ENCODE peak calls at places on chromosomes 5 and 9, in four cellular contexts. C is fibroblast of the aortic adventitia, Z is cardiac muscle cell, D is Panc1. G is an unnamed sample.

GRCh38 chr5:50968296-50969206 is 302.1 kb downstream of the PARP8 start:
- DNase-seq in C (no peak), Z (no peak), D (no peak), G (no peak)

GRCh38 chr5:135343417-135343816 is 55.6 kb downstream of the MACROH2A1 start:
- DNase-seq in C (no peak), Z (no peak), D (no peak), G (no peak)

GRCh38 chr9:95004452-95005275 is 278.2 kb downstream of the AOPEP start:
- DNase-seq in C (no peak), Z (peak), D (no peak), G (no peak)

GRCh38 chr5:69105996-69106906 is 12.4 kb downstream of the SLC30A5 start:
- DNase-seq in C (no peak), Z (no peak), D (no peak), G (no peak)

GRCh38 chr5:2187687-2188086 is 305.0 kb upstream of the IRX4 start:
- DNase-seq in C (no peak), Z (no peak), D (no peak), G (no peak)

GRCh38 chr5:58069016-58069705 is 390.7 kb downstream of the PLK2 start:
- DNase-seq in C (no peak), Z (no peak), D (no peak), G (no peak)

GRCh38 chr9:14985419-14985818 is 75.2 kb upstream of the FREM1 start:
- DNase-seq in C (no peak), Z (no peak), D (no peak), G (no peak)

GRCh38 chr9:81083062-81083461 is 606.3 kb downstream of the TLE1 start:
- DNase-seq in C (no peak), Z (peak), D (no peak), G (peak)

GRCh38 chr5:57382665-57383064 is 99.9 kb downstream of the ACTBL2 start:
- DNase-seq in C (no peak), Z (no peak), D (no peak), G (peak)

GRCh38 chr9:123851851-123852250 is 78.1 kb downstream of the DENND1A start:
- DNase-seq in C (no peak), Z (no peak), D (no peak), G (no peak)

GRCh38 chr5:161846731-161847130 is 1.2 kb upstream of the GABRA1 start:
- DNase-seq in C (no peak), Z (peak), D (no peak), G (no peak)

GRCh38 chr5:65133473-65134110 is 348.1 kb downstream of the ADAMTS6 start:
- DNase-seq in C (no peak), Z (no peak), D (no peak), G (no peak)

GRCh38 chr5:37807015-37807414 is 32.8 kb downstream of the GDNF start:
- DNase-seq in C (no peak), Z (no peak), D (no peak), G (no peak)

GRCh38 chr5:136776022-136776927 is 410.9 kb upstream of the TRPC7 start:
- DNase-seq in C (peak), Z (no peak), D (no peak), G (peak)

GRCh38 chr5:3325811-3326568 is 269.6 kb upstream of the IRX1 start:
- DNase-seq in C (no peak), Z (no peak), D (no peak), G (no peak)

GRCh38 chr5:115386657-115387056 is 90.2 kb upstream of the CCDC112 start:
- DNase-seq in C (no peak), Z (no peak), D (no peak), G (no peak)

GRCh38 chr5:119078870-119079269 is 8.0 kb downstream of the DMXL1 start:
- DNase-seq in C (peak), Z (no peak), D (no peak), G (peak)

GRCh38 chr5:39560730-39561129 is 135.9 kb upstream of the DAB2 start:
- DNase-seq in C (no peak), Z (no peak), D (no peak), G (no peak)

GRCh38 chr5:80150731-80151130 is 105.1 kb downstream of the SERINC5 start:
- DNase-seq in C (no peak), Z (no peak), D (no peak), G (no peak)

GRCh38 chr9:128344931-128345605 is 4.7 kb downstream of the SLC27A4 start:
- DNase-seq in C (no peak), Z (no peak), D (no peak), G (no peak)

GRCh38 chr5:169754737-169755136 is 117.7 kb downstream of the DOCK2 start:
- DNase-seq in C (no peak), Z (no peak), D (no peak), G (no peak)

GRCh38 chr9:106441283-106441682 is 421.7 kb upstream of the ZNF462 start:
- DNase-seq in C (no peak), Z (no peak), D (no peak), G (no peak)

GRCh38 chr5:13990896-13991295 is 46.4 kb upstream of the DNAH5 start:
- DNase-seq in C (no peak), Z (no peak), D (no peak), G (no peak)

GRCh38 chr9:136645903-136646754 is 16.6 kb upstream of the EGFL7 start:
- DNase-seq in C (no peak), Z (no peak), D (no peak), G (peak)

GRCh38 chr5:53089481-53089976 is 20.0 kb downstream of the MOCS2 start:
- DNase-seq in C (peak), Z (no peak), D (no peak), G (no peak)

GRCh38 chr5:127338501-127338900 is 47.9 kb downstream of the MEGF10 start:
- DNase-seq in C (no peak), Z (no peak), D (no peak), G (no peak)

GRCh38 chr9:112239284-112239683 is 64.2 kb upstream of the SUSD1 start:
- DNase-seq in C (no peak), Z (no peak), D (no peak), G (no peak)

GRCh38 chr9:114428466-114428865 is 40.7 kb upstream of the AKNA start:
- DNase-seq in C (no peak), Z (no peak), D (no peak), G (no peak)

GRCh38 chr9:32292611-32293010 is 91.8 kb upstream of the ACO1 start:
- DNase-seq in C (no peak), Z (no peak), D (no peak), G (no peak)

GRCh38 chr5:43676083-43676840 is 73.3 kb downstream of the NNT start:
- DNase-seq in C (no peak), Z (no peak), D (no peak), G (peak)

GRCh38 chr5:91562922-91563321 is 179.8 kb upstream of the ARRDC3 start:
- DNase-seq in C (no peak), Z (no peak), D (no peak), G (no peak)

GRCh38 chr5:43997647-43998251 is 391.5 kb downstream of the FGF10 start:
- DNase-seq in C (peak), Z (no peak), D (peak), G (no peak)

GRCh38 chr9:109780453-109781033 is 545 bp downstream of the PALM2AKAP2 start:
- DNase-seq in C (peak), Z (peak), D (no peak), G (peak)

GRCh38 chr5:114839360-114839759 is 330.3 kb downstream of the TRIM36 start:
- DNase-seq in C (no peak), Z (no peak), D (no peak), G (no peak)

GRCh38 chr9:98673681-98674080 is 35.1 kb downstream of the GABBR2 start:
- DNase-seq in C (no peak), Z (no peak), D (no peak), G (no peak)

GRCh38 chr9:98678244-98678842 is 30.4 kb downstream of the GABBR2 start:
- DNase-seq in C (no peak), Z (peak), D (no peak), G (peak)
- TF ChIP-seq CTCF in C (peak), Z (peak), D (peak), G (peak)

GRCh38 chr5:172768573-172769323 is 2.2 kb downstream of the DUSP1 start:
- DNase-seq in C (peak), Z (no peak), D (peak), G (peak)

GRCh38 chr5:172770374-172770674 is 671 bp downstream of the DUSP1 start:
- DNase-seq in C (no peak), Z (no peak), D (no peak), G (no peak)

GRCh38 chr5:172769598-172770373 is 1.2 kb downstream of the DUSP1 start:
- DNase-seq in C (peak), Z (peak), D (no peak), G (peak)

GRCh38 chr5:172768098-172768572 is 2.9 kb downstream of the DUSP1 start:
- DNase-seq in C (no peak), Z (no peak), D (no peak), G (no peak)

GRCh38 chr5:172769324-172769597 is 1.7 kb downstream of the DUSP1 start:
- DNase-seq in C (no peak), Z (no peak), D (no peak), G (no peak)
- H3K4me3 ChIP-seq in C (peak), Z (peak), D (peak), G (peak)

GRCh38 chr5:54869691-54870090 is 115.7 kb downstream of the ESM1 start:
- DNase-seq in C (no peak), Z (no peak), D (no peak), G (no peak)

GRCh38 chr5:54870251-54870650 is 115.1 kb downstream of the ESM1 start:
- DNase-seq in C (no peak), Z (no peak), D (no peak), G (no peak)

GRCh38 chr5:54868511-54869483 is 116.6 kb downstream of the ESM1 start:
- DNase-seq in C (no peak), Z (no peak), D (no peak), G (no peak)

GRCh38 chr5:54872810-54873209 is 112.6 kb downstream of the ESM1 start:
- DNase-seq in C (no peak), Z (no peak), D (no peak), G (no peak)

GRCh38 chr5:54867310-54867944 is 118.0 kb downstream of the ESM1 start:
- DNase-seq in C (peak), Z (peak), D (peak), G (peak)
- TF ChIP-seq CTCF in C (peak), Z (peak), D (peak), G (peak)

DNA sequence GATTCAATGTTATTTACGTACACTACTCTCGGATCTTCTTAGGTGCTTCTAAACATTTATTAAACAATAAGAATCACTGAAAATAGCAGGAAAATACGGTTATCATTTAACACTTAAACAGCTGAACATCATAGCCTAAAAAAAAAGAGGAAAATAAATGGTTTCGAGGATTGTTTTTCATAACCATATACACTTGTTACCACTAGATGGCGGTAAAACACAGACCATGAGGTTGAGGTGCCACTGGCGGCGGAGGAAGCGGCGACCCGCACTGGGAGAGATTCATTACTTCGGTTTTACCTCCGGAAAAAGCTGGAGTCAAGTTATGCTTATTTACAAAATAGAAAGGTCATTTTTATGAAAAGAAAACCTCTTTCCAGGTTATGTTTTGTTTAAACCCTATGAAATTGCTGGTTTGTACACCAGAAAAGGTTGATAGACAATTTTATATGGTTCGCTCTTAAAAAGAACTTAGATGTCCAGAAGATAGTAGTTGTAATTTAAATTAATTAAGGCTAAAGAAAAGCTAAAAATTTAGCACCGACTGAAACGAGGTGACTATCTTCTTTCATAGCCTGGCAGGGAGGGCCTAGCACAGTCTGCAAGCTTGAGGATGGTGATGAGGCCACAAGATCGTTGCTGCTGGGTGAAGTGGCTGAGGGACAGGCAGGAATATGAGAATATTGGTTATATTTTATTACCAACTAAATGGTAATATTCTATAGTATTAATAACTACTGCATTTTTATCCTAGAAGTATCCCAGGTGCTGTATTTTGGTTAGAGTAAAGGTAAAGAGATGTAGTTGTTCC is 605.7 kb downstream of the RAB3C start:
- DNase-seq in C (peak), Z (peak), D (no peak), G (peak)
- H3K4me3 ChIP-seq in C (no peak), Z (no peak), D (no peak), G (peak)

GRCh38 chr9:127248241-127248640 is 16.3 kb upstream of the GARNL3 start:
- DNase-seq in C (no peak), Z (no peak), D (no peak), G (no peak)

GRCh38 chr9:127252405-127253093 is 12.0 kb upstream of the GARNL3 start:
- DNase-seq in C (no peak), Z (no peak), D (no peak), G (no peak)

GRCh38 chr9:127250896-127251391 is 13.6 kb upstream of the GARNL3 start:
- DNase-seq in C (no peak), Z (no peak), D (no peak), G (no peak)

GRCh38 chr9:127253446-127253845 is 11.1 kb upstream of the GARNL3 start:
- DNase-seq in C (no peak), Z (no peak), D (no peak), G (no peak)

GRCh38 chr9:127249877-127250276 is 14.7 kb upstream of the GARNL3 start:
- DNase-seq in C (no peak), Z (no peak), D (no peak), G (no peak)
- TF ChIP-seq CTCF in C (no peak), Z (no peak), D (no peak), G (no peak)

GRCh38 chr5:164881442-164881841 is 1376.0 kb downstream of the MAT2B start:
- DNase-seq in C (no peak), Z (no peak), D (no peak), G (no peak)
- H3K4me3 ChIP-seq in C (no peak), Z (no peak), D (no peak), G (no peak)

DNA sequence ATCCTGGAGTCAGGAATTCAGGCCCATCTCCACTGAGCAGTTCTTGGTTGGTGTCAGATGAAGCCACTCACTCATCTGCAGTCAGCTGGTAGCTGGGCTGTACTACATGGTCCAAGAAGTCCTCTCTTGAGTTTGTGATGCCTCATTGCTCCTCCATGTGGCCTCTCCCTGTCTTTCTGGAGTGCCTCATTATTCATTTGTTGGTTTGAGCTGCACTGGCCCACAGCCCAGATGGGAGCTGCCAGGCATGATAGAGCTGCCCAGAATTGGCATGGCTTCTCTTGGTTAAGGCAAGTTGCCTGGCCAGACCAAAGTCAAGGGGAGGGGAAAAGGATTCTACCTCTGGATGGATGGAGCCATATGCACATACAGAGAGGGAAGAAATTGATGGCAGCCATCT is 8.0 kb downstream of the PTCD2 start:
- DNase-seq in C (peak), Z (no peak), D (no peak), G (peak)
- TF ChIP-seq CTCF in C (no peak), Z (no peak), D (no peak), G (no peak)

GRCh38 chr5:177018341-177018740 is 4.2 kb upstream of the ZNF346 start:
- DNase-seq in C (no peak), Z (no peak), D (no peak), G (no peak)
- H3K4me3 ChIP-seq in C (no peak), Z (no peak), D (no peak), G (no peak)